ENCODE peak calls at places on chromosomes 2 and 18, in five cellular contexts. E is RWPE2, Y is hippocampal formation, R is foreskin fibroblast, W is NT2/D1. G is an unnamed sample.

GRCh38 chr18:73924836-73925235 is 222.8 kb downstream of the FBXO15 start:
- DNase-seq in E (no peak), Y (no peak), R (peak; percentile 67), W (no peak), G (no peak)

GRCh38 chr2:69386376-69386775 is 651 bp downstream of the GFPT1 start:
- DNase-seq in E (no peak), Y (no peak), R (no peak), W (no peak), G (no peak)

GRCh38 chr2:197993830-197994229 is 189.4 kb downstream of the PLCL1 start:
- DNase-seq in E (no peak), Y (no peak), R (peak; percentile 32), W (no peak), G (no peak)

GRCh38 chr2:241066171-241066892 is 35.8 kb downstream of the MTERF4 start:
- DNase-seq in E (no peak), Y (no peak), R (no peak), W (no peak), G (no peak)

GRCh38 chr2:236376566-236377244 is 112.5 kb upstream of the ASB18 start:
- DNase-seq in E (no peak), Y (no peak), R (no peak), W (no peak), G (no peak)

GRCh38 chr2:149573760-149574159 is 13.8 kb downstream of the MMADHC start:
- DNase-seq in E (no peak), Y (no peak), R (no peak), W (no peak), G (no peak)

GRCh38 chr2:164937864-164938401 is 17.4 kb downstream of the SLC38A11 start:
- DNase-seq in E (no peak), Y (no peak), R (no peak), W (no peak), G (no peak)

GRCh38 chr2:237590272-237591020 is at the start of gene RAB17:
- DNase-seq in E (no peak), Y (no peak), R (no peak), W (no peak), G (no peak)

GRCh38 chr2:79128406-79128805 is 8.1 kb downstream of the REG1A start:
- DNase-seq in E (no peak), Y (no peak), R (no peak), W (no peak), G (no peak)

GRCh38 chr2:157432475-157433106 is 11.3 kb downstream of the CYTIP start:
- DNase-seq in E (no peak), Y (no peak), R (no peak), W (no peak), G (no peak)

GRCh38 chr2:164917296-164917903 is 37.9 kb downstream of the SLC38A11 start:
- DNase-seq in E (no peak), Y (no peak), R (no peak), W (peak; percentile 22), G (no peak)

GRCh38 chr18:59353079-59353680 is 5.9 kb downstream of the LMAN1 start:
- DNase-seq in E (no peak), Y (no peak), R (no peak), W (no peak), G (no peak)

GRCh38 chr2:128414946-128415767 is 96.5 kb upstream of the HS6ST1 start:
- DNase-seq in E (no peak), Y (no peak), R (no peak), W (no peak), G (peak; percentile 49)

GRCh38 chr18:23227729-23228075 is 92.4 kb downstream of the CABLES1 start:
- DNase-seq in E (no peak), Y (no peak), R (no peak), W (no peak), G (no peak)

GRCh38 chr2:28352104-28352503 is 40.6 kb upstream of the FOSL2 start:
- DNase-seq in E (no peak), Y (no peak), R (no peak), W (no peak), G (peak; percentile 55)

G was measured in mesenteric fat pad.